ENCODE peak calls at places on chromosome 15, in eight cellular contexts. W, C, F, V, J, G, D and Y are unnamed samples.
A peak's percentile ranks its signal among the peaks of the same experiment; 100 is the strongest.

GRCh38 chr15:88834211-88834812 is 31.1 kb downstream of the ACAN start:
- DNase-seq in W (peak; percentile 83), C (peak; percentile 89), F (peak; percentile 15), V (no peak), J (peak; percentile 85), G (peak; percentile 58), D (no peak), Y (no peak)

GRCh38 chr15:48868549-48868948 is 9.4 kb upstream of the EID1 start:
- DNase-seq in W (no peak), C (no peak), F (peak; percentile 68), V (no peak), J (no peak), G (no peak), D (no peak), Y (no peak)

GRCh38 chr15:101014921-101015841 is 96.0 kb downstream of the LRRK1 start:
- DNase-seq in W (peak; percentile 80), C (peak; percentile 91), F (peak; percentile 73), V (peak; percentile 83), J (peak; percentile 81), G (peak; percentile 82), D (peak; percentile 40), Y (peak; percentile 91)

GRCh38 chr15:88987951-88988671 is 74.9 kb upstream of the MFGE8 start:
- DNase-seq in W (no peak), C (no peak), F (peak; percentile 69), V (no peak), J (no peak), G (no peak), D (no peak), Y (no peak)

GRCh38 chr15:95141486-95141885 is 910.1 kb downstream of the MCTP2 start:
- DNase-seq in W (no peak), C (no peak), F (peak; percentile 84), V (no peak), J (no peak), G (no peak), D (no peak), Y (no peak)

GRCh38 chr15:74831813-74832495 is 5.5 kb downstream of the CPLX3 start:
- DNase-seq in W (no peak), C (no peak), F (no peak), V (no peak), J (no peak), G (no peak), D (no peak), Y (no peak)

GRCh38 chr15:48090666-48091065 is 30.1 kb upstream of the SLC24A5 start:
- DNase-seq in W (no peak), C (no peak), F (no peak), V (no peak), J (no peak), G (no peak), D (no peak), Y (no peak)

GRCh38 chr15:70281811-70282307 is 184.1 kb upstream of the TLE3 start:
- DNase-seq in W (peak; percentile 65), C (peak; percentile 66), F (peak; percentile 89), V (peak; percentile 45), J (peak; percentile 59), G (no peak), D (no peak), Y (peak; percentile 25)

GRCh38 chr15:71725215-71725955 is 85.0 kb upstream of the NR2E3 start:
- DNase-seq in W (no peak), C (no peak), F (peak; percentile 71), V (no peak), J (no peak), G (no peak), D (no peak), Y (no peak)

GRCh38 chr15:95883064-95883463 is 447.4 kb upstream of the NR2F2 start:
- DNase-seq in W (no peak), C (no peak), F (no peak), V (no peak), J (no peak), G (no peak), D (no peak), Y (no peak)

DNA sequence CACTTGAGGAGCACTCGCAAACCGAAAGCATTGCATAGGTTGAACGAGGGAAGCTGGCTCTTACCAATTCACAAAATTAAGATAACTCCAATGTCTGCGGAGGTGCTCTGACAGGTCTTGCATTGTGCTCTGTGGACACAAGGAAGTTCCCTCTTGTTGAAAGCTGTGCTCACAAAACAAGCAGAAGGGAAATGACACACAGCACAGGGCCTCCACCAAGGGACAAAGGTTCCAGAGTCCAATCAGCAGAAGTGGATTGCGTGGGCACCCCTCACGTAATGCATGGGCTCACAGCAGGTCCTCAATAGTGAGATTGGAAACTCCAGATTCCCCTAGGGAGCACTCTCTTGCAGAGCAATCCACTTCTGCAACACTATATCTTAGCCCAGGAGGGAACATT is 89.9 kb downstream of the ATP10A start:
- DNase-seq in W (no peak), C (no peak), F (no peak), V (no peak), J (no peak), G (no peak), D (no peak), Y (no peak)
- H3K4me1 ChIP-seq in W (peaks cover 39% of the 10 kb centered on the region), C (no peaks in the 10 kb centered on the region), F (peaks cover 25% of the 10 kb centered on the region), V (peaks cover 15% of the 10 kb centered on the region), J (peaks cover 5% of the 10 kb centered on the region), G (peaks cover 18% of the 10 kb centered on the region), D (no peaks in the 10 kb centered on the region), Y (peaks cover 3% of the 10 kb centered on the region)

GRCh38 chr15:57592836-57593420 is 1.2 kb downstream of the MYZAP start:
- DNase-seq in W (no peak), C (no peak), F (no peak), V (no peak), J (no peak), G (no peak), D (no peak), Y (no peak)

GRCh38 chr15:57591237-57591821 is 375 bp upstream of the MYZAP start:
- DNase-seq in W (no peak), C (no peak), F (no peak), V (no peak), J (no peak), G (no peak), D (no peak), Y (no peak)

GRCh38 chr15:57591822-57592367 is at the start of gene MYZAP:
- DNase-seq in W (peak; percentile 73), C (peak; percentile 85), F (peak; percentile 68), V (no peak), J (peak; percentile 74), G (peak; percentile 66), D (peak; percentile 21), Y (peak; percentile 89)

GRCh38 chr15:57594479-57594878 is 2.8 kb downstream of the MYZAP start:
- DNase-seq in W (no peak), C (no peak), F (no peak), V (no peak), J (no peak), G (no peak), D (no peak), Y (no peak)

GRCh38 chr15:57592426-57592825 is 722 bp downstream of the MYZAP start:
- DNase-seq in W (no peak), C (no peak), F (no peak), V (no peak), J (no peak), G (no peak), D (no peak), Y (no peak)
- H3K4me3 ChIP-seq in W (peak overlapping the region; percentile 58), C (no peak overlapping the region), F (peak overlapping the region; percentile 65), V (peak overlapping the region; percentile 52), J (peak overlapping the region; percentile 67), G (peak overlapping the region; percentile 74), D (no peak overlapping the region), Y (peak overlapping the region; percentile 57)

GRCh38 chr15:26624128-26624527 is 148.7 kb downstream of the GABRB3 start:
- DNase-seq in W (no peak), C (no peak), F (no peak), V (no peak), J (no peak), G (no peak), D (no peak), Y (no peak)
- H3K9me3 ChIP-seq in W (no peaks in the 10 kb centered on the region), C (no peaks in the 10 kb centered on the region), F (no peaks in the 10 kb centered on the region), V (peaks cover 3% of the 10 kb centered on the region), J (no peaks in the 10 kb centered on the region), G (no peaks in the 10 kb centered on the region), D (no peaks in the 10 kb centered on the region), Y (peaks cover 52% of the 10 kb centered on the region)

DNA sequence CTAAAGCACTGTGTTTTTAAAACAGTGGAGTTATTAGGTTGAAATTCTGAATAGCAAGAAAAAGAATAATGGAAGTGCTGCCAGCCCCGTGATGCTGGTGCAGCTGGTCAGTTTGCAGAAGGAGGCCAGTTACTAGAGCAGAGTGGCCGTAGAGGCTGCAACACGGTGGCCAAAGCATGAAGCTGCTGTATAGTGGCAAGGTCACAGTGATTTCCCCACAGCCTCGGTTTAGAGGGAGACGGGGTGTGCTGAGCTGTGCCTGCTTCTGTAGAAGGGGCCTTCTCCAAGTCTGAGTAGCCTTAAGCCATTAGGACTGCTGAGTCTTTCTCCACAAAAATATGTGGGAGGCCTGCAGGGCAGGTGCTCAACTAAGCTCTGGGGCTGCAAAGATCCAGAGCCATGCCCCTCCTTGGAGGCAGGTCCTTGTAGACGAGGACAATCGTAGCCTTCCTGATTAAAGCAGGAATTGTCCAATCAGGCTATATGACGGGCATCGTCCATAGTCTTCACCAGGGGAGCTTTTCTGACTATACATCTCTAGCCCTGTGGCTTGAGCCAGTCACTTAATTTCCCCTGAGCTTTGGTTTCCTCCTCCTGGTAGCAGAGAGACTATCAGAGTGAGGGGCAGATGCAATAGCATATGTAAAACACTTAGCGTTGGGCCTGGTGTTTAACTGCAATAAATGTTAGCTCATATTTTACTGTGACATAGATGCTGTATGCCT is 151.6 kb downstream of the PGPEP1L start:
- DNase-seq in W (no peak), C (no peak), F (no peak), V (no peak), J (no peak), G (no peak), D (no peak), Y (no peak)
- H3K4me1 ChIP-seq in W (peaks cover 75% of the 10 kb centered on the region), C (peaks cover 13% of the 10 kb centered on the region), F (peaks cover 83% of the 10 kb centered on the region), V (peaks cover 79% of the 10 kb centered on the region), J (peaks cover 45% of the 10 kb centered on the region), G (peaks cover 19% of the 10 kb centered on the region), D (peaks cover 37% of the 10 kb centered on the region), Y (peaks cover 89% of the 10 kb centered on the region)